ENCODE peak calls at places on chromosomes 11 and 22, in nine cellular contexts. A is thoracic aorta; U is GM18507; V is stimulated activated CD8-positive, alpha-beta memory T cell treated with anti-CD3 and anti-CD28 coated beads, Interleukin-7, amount 100 ng/mL, for 4 hours; O is stimulated activated naive B cell treated with anti-CD40 and anti-IgM and Interleukin-4, amounts not matched to agents 10 μg/mL and 1 μg/mL and 100 μg/mL, for 72 hours; P is stimulated activated CD4-positive, alpha-beta T cell treated with anti-CD3 and anti-CD28 coated beads, Interleukin-2, amount 100 ng/mL, for 48 hours; X is dorsolateral prefrontal cortex; Q is A172; F is heart left ventricle. H is an unnamed sample.

GRCh38 chr11:78138694-78139421 is 568 bp downstream of the ALG8 start:
- DNase-seq in P (peak; percentile 23), Q (peak; percentile 35), U (no peak), V (peak; percentile 19), X (no peak), O (peak; percentile 24), A (no peak), F (no peak), H (peak; percentile 69)

GRCh38 chr11:131923309-131923708 is 552.9 kb downstream of the NTM start:
- DNase-seq in P (no peak), O (no peak), A (no peak), Q (no peak), U (no peak), X (no peak), V (no peak), F (no peak), H (no peak)

GRCh38 chr11:12410006-12410728 is 32.8 kb downstream of the PARVA start:
- DNase-seq in X (no peak), Q (peak; percentile 23), O (no peak), F (no peak), A (no peak), U (no peak), P (no peak), V (no peak), H (no peak)

GRCh38 chr22:31825513-31825912 is 71.7 kb downstream of the DEPDC5 start:
- DNase-seq in U (no peak), O (no peak), F (no peak), X (no peak), P (no peak), Q (no peak), A (no peak), V (no peak), H (no peak)

GRCh38 chr22:30026751-30027150 is 53.5 kb upstream of the HORMAD2 start:
- DNase-seq in A (no peak), U (no peak), Q (no peak), P (no peak), O (no peak), F (no peak), X (no peak), V (no peak), H (no peak)

GRCh38 chr11:43942651-43943356 is 367 bp downstream of the C11orf96 start:
- DNase-seq in A (no peak), O (no peak), F (no peak), X (no peak), Q (no peak), V (no peak), U (no peak), P (no peak), H (no peak)

GRCh38 chr11:9943346-9944110 is 279.7 kb downstream of the SWAP70 start:
- DNase-seq in V (no peak), X (no peak), F (no peak), U (no peak), A (no peak), O (no peak), P (no peak), Q (no peak), H (no peak)

GRCh38 chr11:125463590-125464265 is 32.3 kb downstream of the FEZ1 start:
- DNase-seq in A (no peak), Q (no peak), F (no peak), X (no peak), U (no peak), O (no peak), P (no peak), V (no peak), H (no peak)

GRCh38 chr11:8658210-8658968 is 24.1 kb downstream of the TRIM66 start:
- DNase-seq in U (no peak), A (no peak), V (no peak), F (no peak), O (no peak), Q (no peak), X (no peak), P (no peak), H (no peak)

GRCh38 chr11:9001736-9002135 is 2.1 kb downstream of the NRIP3 start:
- DNase-seq in V (peak; percentile 13), Q (peak; percentile 86), P (peak; percentile 20), O (no peak), U (no peak), F (no peak), X (no peak), A (no peak), H (no peak)

GRCh38 chr22:24067587-24068376 is 56.7 kb downstream of the CABIN1 start:
- DNase-seq in A (no peak), P (no peak), Q (no peak), O (peak; percentile 17), X (no peak), V (no peak), U (no peak), F (no peak), H (no peak)

GRCh38 chr11:85805387-85805786 is 5.6 kb downstream of the SYTL2 start:
- DNase-seq in X (no peak), P (no peak), F (no peak), U (no peak), A (no peak), Q (peak; percentile 13), V (no peak), O (no peak), H (no peak)

GRCh38 chr22:24189249-24190158 is 8.2 kb downstream of the SUSD2 start:
- DNase-seq in A (no peak), V (no peak), F (peak; percentile 79), P (peak; percentile 50), U (peak; percentile 62), O (peak; percentile 33), Q (no peak), X (peak; percentile 40), H (peak; percentile 44)